ENCODE peak calls at places on chromosomes 7 and 10, in seven cellular contexts. One of them, this sample, is unnamed.

GRCh38 chr10:117004627-117005453 is at the start of gene SHTN1:
- DNase-seq in HCT116: peak
- DNase-seq in hepatocyte: peak
- DNase-seq in GM23248: peak
- DNase-seq in OCI-LY7: no peak
- DNase-seq in GM23338: peak
- DNase-seq in neural progenitor cell: peak
- DNase-seq in this sample: peak

GRCh38 chr7:92830532-92831110 is 5.8 kb downstream of the CDK6 start:
- DNase-seq in HCT116: no peak
- DNase-seq in hepatocyte: no peak
- DNase-seq in GM23248: peak
- DNase-seq in OCI-LY7: no peak
- DNase-seq in GM23338: no peak
- DNase-seq in neural progenitor cell: no peak
- DNase-seq in this sample: no peak

GRCh38 chr7:100111156-100111555 is 8.0 kb downstream of the TAF6 start:
- DNase-seq in HCT116: no peak
- DNase-seq in hepatocyte: no peak
- DNase-seq in GM23248: no peak
- DNase-seq in OCI-LY7: no peak
- DNase-seq in GM23338: no peak
- DNase-seq in neural progenitor cell: no peak
- DNase-seq in this sample: no peak

GRCh38 chr10:33252794-33253203 is 81.7 kb downstream of the NRP1 start:
- DNase-seq in HCT116: no peak
- DNase-seq in hepatocyte: no peak
- DNase-seq in GM23248: peak
- DNase-seq in OCI-LY7: no peak
- DNase-seq in GM23338: no peak
- DNase-seq in neural progenitor cell: no peak
- DNase-seq in this sample: peak

GRCh38 chr10:113273877-113274829 is 278.7 kb upstream of the HABP2 start:
- DNase-seq in HCT116: no peak
- DNase-seq in hepatocyte: no peak
- DNase-seq in GM23248: peak
- DNase-seq in OCI-LY7: no peak
- DNase-seq in GM23338: no peak
- DNase-seq in neural progenitor cell: no peak
- DNase-seq in this sample: no peak

GRCh38 chr7:77580762-77581350 is 43.8 kb downstream of the PTPN12 start:
- DNase-seq in HCT116: no peak
- DNase-seq in hepatocyte: no peak
- DNase-seq in GM23248: peak
- DNase-seq in OCI-LY7: no peak
- DNase-seq in GM23338: no peak
- DNase-seq in neural progenitor cell: no peak
- DNase-seq in this sample: no peak

GRCh38 chr7:149310113-149310836 is 48.3 kb downstream of the ZNF783 start:
- DNase-seq in HCT116: peak
- DNase-seq in hepatocyte: peak
- DNase-seq in GM23248: peak
- DNase-seq in OCI-LY7: peak
- DNase-seq in GM23338: peak
- DNase-seq in neural progenitor cell: no peak
- DNase-seq in this sample: peak

GRCh38 chr7:124667312-124667711 is 98.3 kb downstream of the GPR37 start:
- DNase-seq in HCT116: no peak
- DNase-seq in hepatocyte: no peak
- DNase-seq in GM23248: no peak
- DNase-seq in OCI-LY7: no peak
- DNase-seq in GM23338: no peak
- DNase-seq in neural progenitor cell: no peak
- DNase-seq in this sample: no peak

GRCh38 chr10:77111611-77112550 is 525.7 kb downstream of the KCNMA1 start:
- DNase-seq in HCT116: peak
- DNase-seq in hepatocyte: peak
- DNase-seq in GM23248: peak
- DNase-seq in OCI-LY7: peak
- DNase-seq in GM23338: peak
- DNase-seq in neural progenitor cell: peak
- DNase-seq in this sample: peak

GRCh38 chr7:147432068-147432467 is 1158.5 kb upstream of the C7orf33 start:
- DNase-seq in HCT116: no peak
- DNase-seq in hepatocyte: peak
- DNase-seq in GM23248: peak
- DNase-seq in OCI-LY7: no peak
- DNase-seq in GM23338: peak
- DNase-seq in neural progenitor cell: peak
- DNase-seq in this sample: peak

GRCh38 chr10:48740023-48740707 is 55.5 kb downstream of the WDFY4 start:
- DNase-seq in HCT116: no peak
- DNase-seq in hepatocyte: no peak
- DNase-seq in GM23248: no peak
- DNase-seq in OCI-LY7: no peak
- DNase-seq in GM23338: no peak
- DNase-seq in neural progenitor cell: no peak
- DNase-seq in this sample: no peak

GRCh38 chr7:130453051-130453450 is 12.2 kb upstream of the CEP41 start:
- DNase-seq in HCT116: no peak
- DNase-seq in hepatocyte: no peak
- DNase-seq in GM23248: no peak
- DNase-seq in OCI-LY7: no peak
- DNase-seq in GM23338: no peak
- DNase-seq in neural progenitor cell: no peak
- DNase-seq in this sample: no peak

GRCh38 chr10:45000138-45000763 is 472 bp upstream of the ZNF22 start:
- DNase-seq in HCT116: no peak
- DNase-seq in hepatocyte: no peak
- DNase-seq in GM23248: peak
- DNase-seq in OCI-LY7: no peak
- DNase-seq in GM23338: peak
- DNase-seq in neural progenitor cell: no peak
- DNase-seq in this sample: peak

GRCh38 chr10:28241766-28242399 is 61.0 kb downstream of the MPP7 start:
- DNase-seq in HCT116: peak
- DNase-seq in hepatocyte: peak
- DNase-seq in GM23248: peak
- DNase-seq in OCI-LY7: peak
- DNase-seq in GM23338: peak
- DNase-seq in neural progenitor cell: peak
- DNase-seq in this sample: peak

GRCh38 chr7:65975814-65976445 is 6.1 kb downstream of the GUSB start:
- DNase-seq in HCT116: no peak
- DNase-seq in hepatocyte: no peak
- DNase-seq in GM23248: no peak
- DNase-seq in OCI-LY7: no peak
- DNase-seq in GM23338: peak
- DNase-seq in neural progenitor cell: no peak
- DNase-seq in this sample: no peak

GRCh38 chr7:8567626-8568025 is 134.2 kb downstream of the NXPH1 start:
- DNase-seq in HCT116: no peak
- DNase-seq in hepatocyte: no peak
- DNase-seq in GM23248: no peak
- DNase-seq in OCI-LY7: no peak
- DNase-seq in GM23338: no peak
- DNase-seq in neural progenitor cell: no peak
- DNase-seq in this sample: no peak

GRCh38 chr10:112539340-112539739 is 92.3 kb downstream of the VTI1A start:
- DNase-seq in HCT116: peak
- DNase-seq in hepatocyte: no peak
- DNase-seq in GM23248: no peak
- DNase-seq in OCI-LY7: no peak
- DNase-seq in GM23338: no peak
- DNase-seq in neural progenitor cell: no peak
- DNase-seq in this sample: peak

GRCh38 chr10:24153537-24153936 is 55.4 kb upstream of the KIAA1217 start:
- DNase-seq in HCT116: no peak
- DNase-seq in hepatocyte: no peak
- DNase-seq in GM23248: peak
- DNase-seq in OCI-LY7: no peak
- DNase-seq in GM23338: no peak
- DNase-seq in neural progenitor cell: no peak
- DNase-seq in this sample: no peak

GRCh38 chr7:106101726-106102125 is 10.4 kb downstream of the SYPL1 start:
- DNase-seq in HCT116: no peak
- DNase-seq in hepatocyte: no peak
- DNase-seq in GM23248: no peak
- DNase-seq in OCI-LY7: no peak
- DNase-seq in GM23338: no peak
- DNase-seq in neural progenitor cell: no peak
- DNase-seq in this sample: no peak

GRCh38 chr10:89182894-89183293 is 24.2 kb downstream of the CH25H start:
- DNase-seq in HCT116: no peak
- DNase-seq in hepatocyte: no peak
- DNase-seq in GM23248: no peak
- DNase-seq in OCI-LY7: no peak
- DNase-seq in GM23338: peak
- DNase-seq in neural progenitor cell: no peak
- DNase-seq in this sample: no peak

GRCh38 chr10:6035926-6036575 is 26.1 kb downstream of the IL2RA start:
- DNase-seq in HCT116: no peak
- DNase-seq in hepatocyte: no peak
- DNase-seq in GM23248: no peak
- DNase-seq in OCI-LY7: no peak
- DNase-seq in GM23338: no peak
- DNase-seq in neural progenitor cell: peak
- DNase-seq in this sample: no peak

GRCh38 chr7:112331495-112331894 is 118.8 kb upstream of the IFRD1 start:
- DNase-seq in HCT116: no peak
- DNase-seq in hepatocyte: peak
- DNase-seq in GM23248: no peak
- DNase-seq in OCI-LY7: no peak
- DNase-seq in GM23338: peak
- DNase-seq in neural progenitor cell: no peak
- DNase-seq in this sample: no peak

GRCh38 chr7:74311305-74311744 is 22.1 kb downstream of the CLIP2 start:
- DNase-seq in HCT116: peak
- DNase-seq in hepatocyte: no peak
- DNase-seq in GM23248: peak
- DNase-seq in OCI-LY7: no peak
- DNase-seq in GM23338: no peak
- DNase-seq in neural progenitor cell: no peak
- DNase-seq in this sample: peak

GRCh38 chr10:116237260-116237659 is 35.7 kb downstream of the GFRA1 start:
- DNase-seq in HCT116: no peak
- DNase-seq in hepatocyte: no peak
- DNase-seq in GM23248: no peak
- DNase-seq in OCI-LY7: no peak
- DNase-seq in GM23338: no peak
- DNase-seq in neural progenitor cell: no peak
- DNase-seq in this sample: no peak

GRCh38 chr7:36887235-36887634 is 162.9 kb upstream of the AOAH start:
- DNase-seq in HCT116: no peak
- DNase-seq in hepatocyte: no peak
- DNase-seq in GM23248: no peak
- DNase-seq in OCI-LY7: no peak
- DNase-seq in GM23338: no peak
- DNase-seq in neural progenitor cell: no peak
- DNase-seq in this sample: no peak

GRCh38 chr7:2711895-2712675 is 24.1 kb downstream of the AMZ1 start:
- DNase-seq in HCT116: no peak
- DNase-seq in hepatocyte: no peak
- DNase-seq in GM23248: no peak
- DNase-seq in OCI-LY7: no peak
- DNase-seq in GM23338: no peak
- DNase-seq in neural progenitor cell: no peak
- DNase-seq in this sample: no peak
- TF ChIP-seq EZH2phosphoT487 in HCT116: no peak
- TF ChIP-seq EZH2phosphoT487 in hepatocyte: no peak
- TF ChIP-seq EZH2phosphoT487 in GM23248: no peak
- TF ChIP-seq EZH2phosphoT487 in OCI-LY7: no peak
- TF ChIP-seq EZH2phosphoT487 in GM23338: no peak
- TF ChIP-seq EZH2phosphoT487 in neural progenitor cell: no peak
- TF ChIP-seq EZH2phosphoT487 in this sample: no peak

GRCh38 chr7:22443370-22444180 is 56.4 kb downstream of the STEAP1B start:
- DNase-seq in HCT116: no peak
- DNase-seq in hepatocyte: peak
- DNase-seq in GM23248: peak
- DNase-seq in OCI-LY7: no peak
- DNase-seq in GM23338: no peak
- DNase-seq in neural progenitor cell: no peak
- DNase-seq in this sample: peak
- TF ChIP-seq EZH2phosphoT487 in HCT116: no peak
- TF ChIP-seq EZH2phosphoT487 in hepatocyte: no peak
- TF ChIP-seq EZH2phosphoT487 in GM23248: no peak
- TF ChIP-seq EZH2phosphoT487 in OCI-LY7: no peak
- TF ChIP-seq EZH2phosphoT487 in GM23338: no peak
- TF ChIP-seq EZH2phosphoT487 in neural progenitor cell: no peak
- TF ChIP-seq EZH2phosphoT487 in this sample: no peak

GRCh38 chr10:82211331-82211730 is 336.3 kb downstream of the NRG3 start:
- DNase-seq in HCT116: no peak
- DNase-seq in hepatocyte: no peak
- DNase-seq in GM23248: no peak
- DNase-seq in OCI-LY7: no peak
- DNase-seq in GM23338: no peak
- DNase-seq in neural progenitor cell: peak
- DNase-seq in this sample: no peak
- TF ChIP-seq EZH2phosphoT487 in HCT116: no peak
- TF ChIP-seq EZH2phosphoT487 in hepatocyte: no peak
- TF ChIP-seq EZH2phosphoT487 in GM23248: no peak
- TF ChIP-seq EZH2phosphoT487 in OCI-LY7: no peak
- TF ChIP-seq EZH2phosphoT487 in GM23338: no peak
- TF ChIP-seq EZH2phosphoT487 in neural progenitor cell: no peak
- TF ChIP-seq EZH2phosphoT487 in this sample: no peak

GRCh38 chr7:48426331-48426965 is 255.2 kb downstream of the ABCA13 start:
- DNase-seq in HCT116: no peak
- DNase-seq in hepatocyte: no peak
- DNase-seq in GM23248: no peak
- DNase-seq in OCI-LY7: no peak
- DNase-seq in GM23338: no peak
- DNase-seq in neural progenitor cell: no peak
- DNase-seq in this sample: no peak

GRCh38 chr7:48426966-48427555 is 255.8 kb downstream of the ABCA13 start:
- DNase-seq in HCT116: no peak
- DNase-seq in hepatocyte: peak
- DNase-seq in GM23248: peak
- DNase-seq in OCI-LY7: peak
- DNase-seq in GM23338: no peak
- DNase-seq in neural progenitor cell: no peak
- DNase-seq in this sample: peak

GRCh38 chr7:48429117-48429516 is 257.9 kb downstream of the ABCA13 start:
- DNase-seq in HCT116: no peak
- DNase-seq in hepatocyte: no peak
- DNase-seq in GM23248: no peak
- DNase-seq in OCI-LY7: no peak
- DNase-seq in GM23338: no peak
- DNase-seq in neural progenitor cell: no peak
- DNase-seq in this sample: no peak

GRCh38 chr7:48428091-48428710 is 256.9 kb downstream of the ABCA13 start:
- DNase-seq in HCT116: no peak
- DNase-seq in hepatocyte: no peak
- DNase-seq in GM23248: no peak
- DNase-seq in OCI-LY7: peak
- DNase-seq in GM23338: no peak
- DNase-seq in neural progenitor cell: no peak
- DNase-seq in this sample: peak

DNA sequence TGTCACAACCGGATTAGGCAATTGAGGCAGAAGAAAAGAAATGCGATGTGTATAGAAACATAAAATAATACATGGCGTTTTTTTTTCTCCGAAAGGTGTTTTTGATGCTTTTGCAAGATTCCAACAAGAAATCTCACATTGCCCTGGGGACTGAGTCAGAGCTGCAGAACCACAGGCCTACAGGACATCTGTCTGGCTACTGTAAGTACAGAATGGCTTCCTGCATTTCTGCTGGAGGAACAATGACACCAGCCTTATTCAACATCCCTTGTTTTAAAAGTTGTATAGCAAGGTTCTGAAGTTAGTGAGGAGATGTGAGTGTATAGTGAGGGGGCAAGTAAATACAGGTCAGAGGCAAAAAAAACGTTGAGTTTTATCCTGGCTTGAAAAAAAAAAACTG is 256.4 kb downstream of the ABCA13 start:
- DNase-seq in HCT116: no peak
- DNase-seq in hepatocyte: no peak
- DNase-seq in GM23248: peak
- DNase-seq in OCI-LY7: peak
- DNase-seq in GM23338: no peak
- DNase-seq in neural progenitor cell: no peak
- DNase-seq in this sample: peak
- TF ChIP-seq EZH2phosphoT487 in HCT116: no peak
- TF ChIP-seq EZH2phosphoT487 in hepatocyte: no peak
- TF ChIP-seq EZH2phosphoT487 in GM23248: no peak
- TF ChIP-seq EZH2phosphoT487 in OCI-LY7: no peak
- TF ChIP-seq EZH2phosphoT487 in GM23338: no peak
- TF ChIP-seq EZH2phosphoT487 in neural progenitor cell: no peak
- TF ChIP-seq EZH2phosphoT487 in this sample: no peak

This sample was measured in PC-3.